ENCODE peak calls at places on chromosomes 3 and 15, in six cellular contexts. H is heart right ventricle, E is heart left ventricle, M is A549, Y is ovary, T is astrocyte. J is an unnamed sample. For H3K4me1 and H3K9me3, the result is how much of the 10 kb centered on the place peaks cover.

GRCh38 chr3:64163019-64163754 is 62.1 kb downstream of the PRICKLE2 start:
- DNase-seq in H (no peak), E (no peak), M (no peak), Y (no peak), T (no peak), J (no peak)

GRCh38 chr15:39828374-39828931 is 45.8 kb upstream of the FSIP1 start:
- DNase-seq in H (no peak), E (no peak), M (no peak), Y (peak), T (peak), J (peak)

GRCh38 chr3:140378571-140379340 is 299.1 kb upstream of the TRIM42 start:
- DNase-seq in H (no peak), E (no peak), M (no peak), Y (no peak), T (peak), J (no peak)

GRCh38 chr15:48858401-48858800 is 19.5 kb upstream of the EID1 start:
- DNase-seq in H (no peak), E (no peak), M (no peak), Y (no peak), T (peak), J (peak)

GRCh38 chr3:34260266-34260990 is 462.0 kb downstream of the PDCD6IP start:
- DNase-seq in H (peak), E (peak), M (peak), Y (peak), T (peak), J (peak)

GRCh38 chr3:64079369-64080160 is 56.3 kb upstream of the PSMD6 start:
- DNase-seq in H (no peak), E (no peak), M (no peak), Y (no peak), T (no peak), J (no peak)

GRCh38 chr3:127497166-127497565 is 93.4 kb downstream of the TPRA1 start:
- DNase-seq in H (no peak), E (no peak), M (no peak), Y (no peak), T (no peak), J (no peak)

GRCh38 chr3:14801031-14801430 is 17.7 kb upstream of the FGD5 start:
- DNase-seq in H (no peak), E (no peak), M (no peak), Y (no peak), T (no peak), J (no peak)

GRCh38 chr15:85759391-85759790 is 35.3 kb downstream of the KLHL25 start:
- DNase-seq in H (peak), E (peak), M (no peak), Y (no peak), T (no peak), J (no peak)

GRCh38 chr3:43062556-43063040 is 43.3 kb downstream of the POMGNT2 start:
- DNase-seq in H (no peak), E (no peak), M (no peak), Y (no peak), T (peak), J (peak)

GRCh38 chr15:51621917-51622268 is 678 bp downstream of the DMXL2 start:
- DNase-seq in H (peak), E (peak), M (peak), Y (peak), T (peak), J (peak)

GRCh38 chr3:155744626-155745324 is at the start of gene PLCH1:
- DNase-seq in H (peak), E (peak), M (peak), Y (peak), T (peak), J (peak)

GRCh38 chr3:14481018-14481645 is 59.0 kb downstream of the GRIP2 start:
- DNase-seq in H (no peak), E (no peak), M (no peak), Y (no peak), T (no peak), J (no peak)

GRCh38 chr15:67083135-67083766 is 17.8 kb downstream of the SMAD3 start:
- DNase-seq in H (no peak), E (no peak), M (no peak), Y (no peak), T (no peak), J (no peak)

GRCh38 chr15:78298983-78299301 is 467 bp downstream of the SKIC8 start:
- DNase-seq in H (no peak), E (no peak), M (peak), Y (no peak), T (peak), J (peak)

GRCh38 chr3:16928386-16929132 is 43.8 kb downstream of the PLCL2 start:
- DNase-seq in H (no peak), E (no peak), M (no peak), Y (no peak), T (peak), J (no peak)

GRCh38 chr3:9180764-9181117 is 68.7 kb downstream of the SRGAP3 start:
- DNase-seq in H (no peak), E (no peak), M (no peak), Y (no peak), T (no peak), J (no peak)

GRCh38 chr3:177776656-177777055 is 579.4 kb upstream of the TBL1XR1 start:
- DNase-seq in H (no peak), E (no peak), M (no peak), Y (no peak), T (peak), J (peak)

GRCh38 chr3:72533584-72534473 is 314.4 kb downstream of the SHQ1 start:
- DNase-seq in H (no peak), E (no peak), M (no peak), Y (no peak), T (no peak), J (no peak)

GRCh38 chr15:55868707-55869106 is 124.7 kb downstream of the NEDD4 start:
- DNase-seq in H (no peak), E (no peak), M (peak), Y (no peak), T (peak), J (no peak)

GRCh38 chr15:77634266-77634962 is 1.7 kb upstream of the LINGO1 start:
- DNase-seq in H (peak), E (peak), M (peak), Y (peak), T (peak), J (peak)

GRCh38 chr3:104696470-104696869 is 670.2 kb upstream of the ALCAM start:
- DNase-seq in H (no peak), E (no peak), M (no peak), Y (no peak), T (no peak), J (no peak)

GRCh38 chr3:170839518-170840100 is 30.4 kb downstream of the RPL22L1 start:
- DNase-seq in H (no peak), E (no peak), M (no peak), Y (no peak), T (no peak), J (no peak)

GRCh38 chr3:42129014-42129953 is 38.1 kb downstream of the TRAK1 start:
- DNase-seq in H (no peak), E (no peak), M (peak), Y (no peak), T (peak), J (peak)

GRCh38 chr3:124791142-124791541 is 60.9 kb downstream of the UMPS start:
- DNase-seq in H (no peak), E (no peak), M (no peak), Y (no peak), T (no peak), J (no peak)

GRCh38 chr3:115982629-115983028 is 359.3 kb downstream of the GAP43 start:
- DNase-seq in H (no peak), E (no peak), M (no peak), Y (no peak), T (no peak), J (no peak)

GRCh38 chr3:112032377-112032776 is 2.2 kb upstream of the TMPRSS7 start:
- DNase-seq in H (peak), E (no peak), M (no peak), Y (no peak), T (no peak), J (peak)

GRCh38 chr15:77455696-77456293 is 35.1 kb downstream of the HMG20A start:
- DNase-seq in H (peak), E (peak), M (no peak), Y (no peak), T (peak), J (peak)

GRCh38 chr15:70018646-70019600 is 78.8 kb downstream of the TLE3 start:
- DNase-seq in H (no peak), E (no peak), M (no peak), Y (no peak), T (no peak), J (no peak)

GRCh38 chr15:71800835-71801745 is 9.3 kb upstream of the NR2E3 start:
- DNase-seq in H (peak), E (no peak), M (peak), Y (no peak), T (peak), J (peak)

GRCh38 chr3:13275376-13276005 is 144.6 kb downstream of the NUP210 start:
- DNase-seq in H (no peak), E (no peak), M (no peak), Y (no peak), T (no peak), J (no peak)

GRCh38 chr15:89494941-89495637 is 1.3 kb downstream of the RHCG start:
- DNase-seq in H (no peak), E (no peak), M (peak), Y (no peak), T (no peak), J (no peak)

GRCh38 chr3:10983219-10983916 is 9.2 kb upstream of the SLC6A1 start:
- DNase-seq in H (no peak), E (no peak), M (peak), Y (no peak), T (peak), J (peak)

GRCh38 chr15:32831458-32831857 is 113.7 kb downstream of the GREM1 start:
- DNase-seq in H (no peak), E (no peak), M (no peak), Y (no peak), T (peak), J (no peak)

GRCh38 chr3:134279466-134279865 is 28.8 kb upstream of the RYK start:
- DNase-seq in H (no peak), E (no peak), M (no peak), Y (no peak), T (peak), J (peak)

DNA sequence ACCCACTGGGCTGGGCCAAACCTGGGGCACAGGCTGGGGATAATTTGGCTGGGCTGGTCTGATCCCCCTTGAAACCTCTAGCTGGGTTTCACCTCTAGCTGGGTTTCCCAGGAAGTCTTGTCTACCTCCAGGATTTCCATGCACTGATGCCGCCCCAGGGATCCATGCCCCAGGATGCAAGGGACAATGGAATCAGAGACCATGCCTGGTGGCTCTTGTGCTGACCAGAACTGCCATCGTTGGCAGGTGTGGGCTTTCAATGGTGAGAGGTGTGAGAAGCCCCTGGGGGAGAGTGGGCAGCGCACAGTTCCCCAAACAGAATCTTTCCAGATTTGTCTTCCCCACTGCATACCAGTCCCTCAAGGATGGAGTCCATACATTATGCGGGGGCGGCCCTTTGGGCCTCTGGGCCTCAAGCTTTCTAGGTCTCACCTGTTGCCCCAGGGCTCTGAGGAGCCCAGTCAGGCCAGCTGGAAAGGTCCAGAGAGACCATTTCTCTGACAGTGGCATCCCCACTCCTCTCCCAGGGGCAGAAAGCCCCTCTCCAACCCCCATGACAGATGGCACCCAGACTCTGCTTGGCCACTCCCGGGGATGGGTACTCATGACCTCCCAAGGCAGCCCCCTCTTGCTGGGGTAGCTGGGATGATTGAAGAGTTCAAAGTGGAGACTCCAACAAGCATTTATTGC is 35.4 kb downstream of the EPHB3 start:
- DNase-seq in H (no peak), E (no peak), M (no peak), Y (no peak), T (no peak), J (no peak)
- H3K4me1 ChIP-seq in H (under half), E (under half), M (under half), Y (under half), T (under half), J (half or more)

GRCh38 chr15:25052191-25052999 is 97.6 kb downstream of the SNRPN start:
- DNase-seq in H (peak), E (no peak), M (no peak), Y (no peak), T (no peak), J (no peak)
- H3K9me3 ChIP-seq in H (half or more), E (half or more), M (half or more), Y (half or more), T (half or more), J (under half)

GRCh38 chr3:195907730-195908438 is 467 bp downstream of the TNK2 start:
- DNase-seq in H (peak), E (no peak), M (peak), Y (peak), T (no peak), J (peak)

GRCh38 chr3:195905970-195906864 is 2.1 kb downstream of the TNK2 start:
- DNase-seq in H (no peak), E (no peak), M (no peak), Y (peak), T (peak), J (no peak)

GRCh38 chr3:195903950-195904290 is 4.4 kb downstream of the TNK2 start:
- DNase-seq in H (no peak), E (no peak), M (no peak), Y (peak), T (no peak), J (no peak)

GRCh38 chr3:195906865-195907729 is 1.3 kb downstream of the TNK2 start:
- DNase-seq in H (no peak), E (no peak), M (no peak), Y (peak), T (no peak), J (no peak)

GRCh38 chr3:195904364-195904763 is 4.0 kb downstream of the TNK2 start:
- DNase-seq in H (no peak), E (no peak), M (no peak), Y (no peak), T (no peak), J (no peak)
- H3K4me1 ChIP-seq in H (under half), E (under half), M (under half), Y (under half), T (under half), J (under half)

GRCh38 chr3:55894605-55895004 is 407.5 kb upstream of the WNT5A start:
- DNase-seq in H (no peak), E (no peak), M (no peak), Y (no peak), T (no peak), J (no peak)

GRCh38 chr3:55893045-55893664 is 406.0 kb upstream of the WNT5A start:
- DNase-seq in H (no peak), E (no peak), M (no peak), Y (no peak), T (peak), J (no peak)

GRCh38 chr3:55899887-55900286 is 412.8 kb upstream of the WNT5A start:
- DNase-seq in H (no peak), E (no peak), M (peak), Y (no peak), T (no peak), J (no peak)

GRCh38 chr3:55896155-55896554 is 409.0 kb upstream of the WNT5A start:
- DNase-seq in H (no peak), E (no peak), M (no peak), Y (no peak), T (no peak), J (no peak)

DNA sequence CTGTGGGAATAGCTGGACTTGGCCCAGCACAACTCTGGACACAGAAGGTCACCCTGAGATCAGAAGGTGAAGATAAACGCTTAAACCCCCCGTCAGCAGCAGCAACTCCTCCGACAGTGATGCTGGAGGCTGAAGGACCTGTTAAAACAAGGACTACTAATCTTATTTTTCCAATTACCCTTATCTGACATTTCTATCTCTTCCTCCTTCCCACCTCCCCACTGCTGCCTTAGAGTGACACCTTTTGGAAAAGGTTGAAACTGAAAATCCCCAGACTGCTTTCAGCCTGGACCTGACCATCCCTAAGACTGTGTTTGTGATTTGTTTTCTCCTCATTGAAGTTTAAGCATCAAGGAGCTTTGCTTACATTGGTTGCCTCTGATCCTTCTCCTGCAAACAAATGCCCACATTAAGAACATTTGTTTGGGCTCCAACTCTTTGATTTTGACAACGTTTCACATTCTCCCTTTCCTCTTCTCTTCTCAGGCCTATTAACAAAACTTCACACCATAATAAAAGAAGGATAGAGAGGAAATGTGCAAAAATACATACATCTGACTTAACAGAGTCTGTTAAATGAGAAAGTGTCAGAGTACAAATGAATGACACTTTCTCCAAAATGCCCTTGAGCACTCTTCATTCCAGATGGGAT is 410.6 kb upstream of the WNT5A start:
- DNase-seq in H (no peak), E (no peak), M (no peak), Y (no peak), T (no peak), J (peak)
- H3K9me3 ChIP-seq in H (under half), E (under half), M (under half), Y (under half), T (under half), J (under half)

GRCh38 chr15:31338879-31339557 is 12.4 kb downstream of the KLF13 start:
- DNase-seq in H (peak), E (peak), M (peak), Y (peak), T (peak), J (peak)

GRCh38 chr15:31341036-31341435 is 14.4 kb downstream of the KLF13 start:
- DNase-seq in H (no peak), E (no peak), M (no peak), Y (no peak), T (no peak), J (no peak)

GRCh38 chr15:31340591-31340990 is 14.0 kb downstream of the KLF13 start:
- DNase-seq in H (no peak), E (no peak), M (no peak), Y (no peak), T (no peak), J (no peak)

GRCh38 chr15:31339558-31339895 is 12.9 kb downstream of the KLF13 start:
- DNase-seq in H (no peak), E (no peak), M (no peak), Y (no peak), T (no peak), J (no peak)

DNA sequence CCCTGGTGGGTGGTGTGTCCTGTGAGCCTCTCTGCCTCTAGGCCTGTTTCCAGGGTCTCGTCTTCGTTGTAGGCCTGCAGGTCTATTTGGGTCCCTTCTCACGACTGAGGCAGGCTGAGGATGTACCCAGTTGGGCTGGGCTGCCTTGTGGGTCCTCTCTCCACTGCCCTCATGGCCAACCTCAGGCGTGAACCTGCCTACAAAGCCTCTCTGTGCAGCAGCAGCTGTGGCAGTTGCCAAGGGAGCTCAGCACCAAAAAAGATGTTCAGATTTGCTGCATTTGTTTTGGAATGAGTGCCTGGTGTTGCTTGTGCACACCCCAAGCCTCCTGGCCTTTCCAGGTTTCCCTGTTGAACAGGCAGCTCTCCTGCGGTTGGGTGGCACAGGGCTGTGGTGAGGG is 13.4 kb downstream of the KLF13 start:
- DNase-seq in H (no peak), E (no peak), M (no peak), Y (no peak), T (no peak), J (no peak)
- H3K4me1 ChIP-seq in H (half or more), E (half or more), M (under half), Y (under half), T (under half), J (under half)